ENCODE peak calls at places on chromosomes 1 and 21, in ten cellular contexts. One of them, this sample, is unnamed.

GRCh38 chr1:119713039-119713537 is 1.4 kb downstream of the PHGDH start:
- DNase-seq in CD8-positive, alpha-beta T cell: no peak
- DNase-seq in stomach: no peak
- DNase-seq in fibroblast of pulmonary artery: peak
- DNase-seq in breast epithelium: no peak
- DNase-seq in mammary epithelial cell: no peak
- DNase-seq in brain microvascular endothelial cell: peak
- DNase-seq in WTC11: no peak
- DNase-seq in HL-60: no peak
- DNase-seq in fibroblast of lung: peak
- DNase-seq in this sample: peak

GRCh38 chr1:16617101-16617727 is 3.9 kb upstream of the NBPF1 start:
- DNase-seq in fibroblast of lung: no peak
- DNase-seq in mammary epithelial cell: no peak
- DNase-seq in fibroblast of pulmonary artery: no peak
- DNase-seq in CD8-positive, alpha-beta T cell: peak
- DNase-seq in breast epithelium: peak
- DNase-seq in HL-60: no peak
- DNase-seq in WTC11: peak
- DNase-seq in stomach: peak
- DNase-seq in brain microvascular endothelial cell: no peak
- DNase-seq in this sample: no peak

GRCh38 chr1:6035265-6035664 is 10.4 kb upstream of the KCNAB2 start:
- DNase-seq in WTC11: no peak
- DNase-seq in stomach: no peak
- DNase-seq in HL-60: no peak
- DNase-seq in fibroblast of pulmonary artery: no peak
- DNase-seq in fibroblast of lung: no peak
- DNase-seq in brain microvascular endothelial cell: no peak
- DNase-seq in breast epithelium: no peak
- DNase-seq in mammary epithelial cell: no peak
- DNase-seq in CD8-positive, alpha-beta T cell: no peak
- DNase-seq in this sample: no peak

GRCh38 chr1:179591592-179592580 is at the start of gene TDRD5:
- DNase-seq in HL-60: no peak
- DNase-seq in breast epithelium: peak
- DNase-seq in mammary epithelial cell: no peak
- DNase-seq in CD8-positive, alpha-beta T cell: no peak
- DNase-seq in stomach: peak
- DNase-seq in fibroblast of pulmonary artery: no peak
- DNase-seq in brain microvascular endothelial cell: no peak
- DNase-seq in WTC11: peak
- DNase-seq in fibroblast of lung: no peak
- DNase-seq in this sample: no peak

GRCh38 chr21:37631319-37632117 is 264.9 kb downstream of the DYRK1A start:
- DNase-seq in fibroblast of lung: no peak
- DNase-seq in CD8-positive, alpha-beta T cell: no peak
- DNase-seq in stomach: peak
- DNase-seq in mammary epithelial cell: peak
- DNase-seq in brain microvascular endothelial cell: no peak
- DNase-seq in fibroblast of pulmonary artery: peak
- DNase-seq in HL-60: no peak
- DNase-seq in breast epithelium: no peak
- DNase-seq in WTC11: peak
- DNase-seq in this sample: no peak

GRCh38 chr1:155077758-155078495 is 710 bp upstream of the EFNA3 start:
- DNase-seq in brain microvascular endothelial cell: no peak
- DNase-seq in fibroblast of pulmonary artery: no peak
- DNase-seq in WTC11: no peak
- DNase-seq in stomach: no peak
- DNase-seq in breast epithelium: no peak
- DNase-seq in CD8-positive, alpha-beta T cell: no peak
- DNase-seq in HL-60: no peak
- DNase-seq in mammary epithelial cell: peak
- DNase-seq in fibroblast of lung: no peak
- DNase-seq in this sample: no peak

GRCh38 chr1:153260980-153261792 is 1.7 kb downstream of the LORICRIN start:
- DNase-seq in WTC11: peak
- DNase-seq in CD8-positive, alpha-beta T cell: peak
- DNase-seq in stomach: no peak
- DNase-seq in fibroblast of pulmonary artery: peak
- DNase-seq in HL-60: no peak
- DNase-seq in breast epithelium: no peak
- DNase-seq in mammary epithelial cell: no peak
- DNase-seq in fibroblast of lung: no peak
- DNase-seq in brain microvascular endothelial cell: peak
- DNase-seq in this sample: no peak

GRCh38 chr1:32273389-32274208 is 18.3 kb upstream of the HDAC1 start:
- DNase-seq in mammary epithelial cell: peak
- DNase-seq in CD8-positive, alpha-beta T cell: peak
- DNase-seq in stomach: peak
- DNase-seq in fibroblast of pulmonary artery: no peak
- DNase-seq in HL-60: no peak
- DNase-seq in fibroblast of lung: no peak
- DNase-seq in brain microvascular endothelial cell: no peak
- DNase-seq in breast epithelium: no peak
- DNase-seq in WTC11: peak
- DNase-seq in this sample: no peak

GRCh38 chr21:41761211-41762181 is 5.4 kb downstream of the RIPK4 start:
- DNase-seq in mammary epithelial cell: peak
- DNase-seq in fibroblast of pulmonary artery: peak
- DNase-seq in stomach: peak
- DNase-seq in fibroblast of lung: no peak
- DNase-seq in brain microvascular endothelial cell: no peak
- DNase-seq in breast epithelium: no peak
- DNase-seq in CD8-positive, alpha-beta T cell: no peak
- DNase-seq in WTC11: no peak
- DNase-seq in HL-60: peak
- DNase-seq in this sample: peak

GRCh38 chr1:19409477-19410086 is 75.8 kb downstream of the CAPZB start:
- DNase-seq in stomach: no peak
- DNase-seq in WTC11: no peak
- DNase-seq in brain microvascular endothelial cell: no peak
- DNase-seq in CD8-positive, alpha-beta T cell: no peak
- DNase-seq in HL-60: no peak
- DNase-seq in breast epithelium: no peak
- DNase-seq in mammary epithelial cell: no peak
- DNase-seq in fibroblast of lung: no peak
- DNase-seq in fibroblast of pulmonary artery: no peak
- DNase-seq in this sample: no peak

GRCh38 chr1:37723390-37724078 is 31.2 kb downstream of the CDCA8 start:
- DNase-seq in mammary epithelial cell: no peak
- DNase-seq in fibroblast of lung: no peak
- DNase-seq in stomach: no peak
- DNase-seq in brain microvascular endothelial cell: no peak
- DNase-seq in CD8-positive, alpha-beta T cell: no peak
- DNase-seq in WTC11: no peak
- DNase-seq in breast epithelium: no peak
- DNase-seq in fibroblast of pulmonary artery: peak
- DNase-seq in HL-60: no peak
- DNase-seq in this sample: no peak

GRCh38 chr21:44062380-44062779 is 44.8 kb upstream of the PWP2 start:
- DNase-seq in stomach: no peak
- DNase-seq in WTC11: no peak
- DNase-seq in fibroblast of pulmonary artery: no peak
- DNase-seq in fibroblast of lung: no peak
- DNase-seq in HL-60: no peak
- DNase-seq in brain microvascular endothelial cell: no peak
- DNase-seq in CD8-positive, alpha-beta T cell: no peak
- DNase-seq in breast epithelium: no peak
- DNase-seq in mammary epithelial cell: no peak
- DNase-seq in this sample: no peak

DNA sequence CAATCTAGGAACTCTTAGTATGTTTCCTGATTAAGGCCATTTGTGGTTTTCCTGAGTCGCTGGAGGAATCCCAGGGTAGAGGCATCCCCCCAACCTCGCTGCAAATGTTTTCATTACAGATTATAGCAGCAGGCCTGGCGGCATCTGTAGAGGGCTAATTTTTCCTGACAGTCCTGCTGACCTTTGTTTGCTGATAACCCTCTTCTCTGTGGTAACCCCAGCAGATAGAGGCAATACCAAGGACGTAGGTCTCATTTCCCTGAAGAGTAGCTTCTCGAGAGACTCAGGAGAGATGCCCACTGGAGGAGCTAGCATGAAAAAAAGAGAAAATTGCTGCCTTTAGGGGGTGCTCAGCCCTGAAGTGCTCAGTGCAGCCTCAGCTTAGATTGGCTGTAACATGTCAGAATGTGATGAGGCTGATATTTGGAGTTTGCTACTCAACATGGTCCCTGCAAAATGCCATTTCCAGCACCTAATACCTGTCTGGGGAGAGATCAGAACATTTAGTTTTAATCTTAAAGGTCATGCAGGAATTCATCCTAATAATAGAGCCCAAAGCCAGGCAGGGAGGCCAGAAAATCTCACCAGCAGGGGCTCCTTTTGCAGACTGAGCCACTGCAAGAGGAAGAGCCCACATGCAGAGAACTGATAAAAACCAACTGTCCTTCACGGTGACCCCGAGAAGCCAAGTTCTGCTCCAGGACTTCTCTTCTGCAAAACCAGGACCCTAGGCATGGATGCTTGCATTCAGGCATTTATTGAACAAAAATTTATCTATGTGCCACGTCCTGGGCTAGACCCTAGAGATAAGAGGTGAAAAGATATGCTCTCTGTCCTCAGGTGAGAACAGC is 184.5 kb downstream of the KAZN start:
- DNase-seq in brain microvascular endothelial cell: no peak
- DNase-seq in breast epithelium: no peak
- DNase-seq in stomach: no peak
- DNase-seq in fibroblast of pulmonary artery: no peak
- DNase-seq in HL-60: no peak
- DNase-seq in mammary epithelial cell: no peak
- DNase-seq in WTC11: no peak
- DNase-seq in fibroblast of lung: no peak
- DNase-seq in CD8-positive, alpha-beta T cell: no peak
- DNase-seq in this sample: no peak
- TF ChIP-seq CTCF in brain microvascular endothelial cell: peak
- TF ChIP-seq CTCF in breast epithelium: no peak
- TF ChIP-seq CTCF in stomach: no peak
- TF ChIP-seq CTCF in fibroblast of pulmonary artery: no peak
- TF ChIP-seq CTCF in HL-60: no peak
- TF ChIP-seq CTCF in mammary epithelial cell: no peak
- TF ChIP-seq CTCF in WTC11: no peak
- TF ChIP-seq CTCF in fibroblast of lung: peak
- TF ChIP-seq CTCF in CD8-positive, alpha-beta T cell: no peak
- TF ChIP-seq CTCF in this sample: peak

DNA sequence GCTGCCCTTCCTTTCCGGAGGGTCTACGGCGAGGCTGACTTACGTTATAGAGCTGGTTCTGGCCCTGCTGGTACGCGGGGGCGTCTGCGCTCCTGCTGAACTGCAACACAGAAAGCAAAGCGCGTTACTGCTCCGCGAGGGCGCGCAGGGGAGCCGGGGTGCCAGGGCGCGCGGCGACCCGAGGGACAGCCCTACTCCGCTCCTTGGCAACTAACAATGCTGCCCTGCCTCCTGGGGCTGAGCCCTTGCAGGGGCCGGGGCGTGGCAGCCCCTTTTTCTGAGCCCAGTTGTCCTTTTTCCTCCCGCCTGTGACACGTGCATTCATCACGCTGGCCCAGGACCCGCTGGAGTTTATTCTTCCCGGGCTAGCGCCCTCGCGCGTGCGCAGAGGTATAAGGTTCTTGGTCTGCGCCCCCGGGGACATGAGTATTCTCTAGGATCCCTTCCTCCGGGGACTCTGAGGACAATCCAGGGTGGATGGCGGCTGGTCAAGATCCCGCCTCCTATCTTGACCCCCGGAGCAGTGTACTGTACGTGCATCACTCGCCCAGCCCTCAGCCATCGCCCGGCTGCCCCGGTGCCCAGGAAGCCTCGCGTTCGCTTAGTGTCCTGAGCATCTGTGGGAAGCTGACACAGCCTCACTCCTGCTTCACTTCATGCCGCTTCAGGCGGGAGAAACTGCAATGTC is 78.9 kb downstream of the CD247 start:
- DNase-seq in stomach: no peak
- DNase-seq in fibroblast of lung: peak
- DNase-seq in brain microvascular endothelial cell: peak
- DNase-seq in fibroblast of pulmonary artery: peak
- DNase-seq in CD8-positive, alpha-beta T cell: peak
- DNase-seq in mammary epithelial cell: peak
- DNase-seq in HL-60: no peak
- DNase-seq in breast epithelium: no peak
- DNase-seq in WTC11: peak
- DNase-seq in this sample: no peak
- TF ChIP-seq CTCF in stomach: no peak
- TF ChIP-seq CTCF in fibroblast of lung: peak
- TF ChIP-seq CTCF in brain microvascular endothelial cell: peak
- TF ChIP-seq CTCF in fibroblast of pulmonary artery: peak
- TF ChIP-seq CTCF in CD8-positive, alpha-beta T cell: no peak
- TF ChIP-seq CTCF in mammary epithelial cell: no peak
- TF ChIP-seq CTCF in HL-60: no peak
- TF ChIP-seq CTCF in breast epithelium: no peak
- TF ChIP-seq CTCF in WTC11: no peak
- TF ChIP-seq CTCF in this sample: peak

DNA sequence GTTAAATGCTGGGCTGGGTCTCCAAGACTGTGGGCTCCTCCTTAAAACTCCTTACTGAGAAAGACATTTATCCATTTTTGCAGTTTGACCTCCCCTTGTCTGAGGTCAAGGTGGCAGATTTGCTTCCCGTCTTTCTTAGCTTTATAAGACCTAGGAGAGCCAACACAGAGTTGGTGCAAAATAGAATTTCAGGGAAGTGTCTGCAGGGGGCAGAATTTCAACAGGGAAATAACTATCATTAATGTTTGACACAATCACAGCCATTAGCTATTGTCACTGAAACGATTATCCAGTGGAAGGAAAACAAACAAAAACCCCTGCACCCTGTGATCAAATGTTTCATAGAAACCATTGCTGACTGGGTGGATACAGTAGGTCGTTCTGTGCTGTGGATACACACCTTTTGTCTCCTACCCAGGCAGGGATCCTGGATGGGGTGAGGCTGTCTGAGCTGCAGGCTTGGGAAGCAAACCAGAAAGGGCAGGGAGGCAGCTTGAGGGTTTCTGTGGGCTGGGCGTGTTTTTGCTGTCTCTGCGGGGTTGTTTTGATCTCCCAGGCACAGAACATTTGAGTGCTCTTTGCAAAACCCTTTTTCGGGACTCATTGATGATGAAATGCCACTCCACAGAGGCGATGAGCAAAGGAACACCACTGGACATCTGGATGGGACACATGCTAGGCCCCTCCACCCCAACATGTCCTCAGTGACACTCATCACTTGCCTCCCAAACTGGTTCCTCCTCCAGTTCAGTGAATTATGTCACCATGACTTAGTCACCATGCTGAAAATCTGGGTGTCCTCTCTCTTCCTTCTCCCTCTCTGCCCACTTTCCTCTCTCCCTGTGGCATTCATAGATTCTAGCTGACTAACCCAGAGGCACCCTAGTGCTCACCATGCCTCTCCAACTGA is 94.2 kb upstream of the SERBP1 start:
- DNase-seq in CD8-positive, alpha-beta T cell: no peak
- DNase-seq in mammary epithelial cell: peak
- DNase-seq in brain microvascular endothelial cell: no peak
- DNase-seq in stomach: no peak
- DNase-seq in WTC11: no peak
- DNase-seq in fibroblast of pulmonary artery: no peak
- DNase-seq in breast epithelium: no peak
- DNase-seq in fibroblast of lung: no peak
- DNase-seq in HL-60: no peak
- DNase-seq in this sample: peak
- TF ChIP-seq CTCF in CD8-positive, alpha-beta T cell: no peak
- TF ChIP-seq CTCF in mammary epithelial cell: peak
- TF ChIP-seq CTCF in brain microvascular endothelial cell: no peak
- TF ChIP-seq CTCF in stomach: no peak
- TF ChIP-seq CTCF in WTC11: no peak
- TF ChIP-seq CTCF in fibroblast of pulmonary artery: peak
- TF ChIP-seq CTCF in breast epithelium: no peak
- TF ChIP-seq CTCF in fibroblast of lung: peak
- TF ChIP-seq CTCF in HL-60: no peak
- TF ChIP-seq CTCF in this sample: peak

GRCh38 chr21:36478941-36479340 is 981 bp downstream of the CLDN14 start:
- DNase-seq in HL-60: no peak
- DNase-seq in mammary epithelial cell: no peak
- DNase-seq in breast epithelium: no peak
- DNase-seq in fibroblast of lung: no peak
- DNase-seq in brain microvascular endothelial cell: peak
- DNase-seq in CD8-positive, alpha-beta T cell: no peak
- DNase-seq in WTC11: peak
- DNase-seq in stomach: no peak
- DNase-seq in fibroblast of pulmonary artery: peak
- DNase-seq in this sample: no peak
- TF ChIP-seq CTCF in HL-60: no peak
- TF ChIP-seq CTCF in mammary epithelial cell: peak
- TF ChIP-seq CTCF in breast epithelium: no peak
- TF ChIP-seq CTCF in fibroblast of lung: peak
- TF ChIP-seq CTCF in brain microvascular endothelial cell: peak
- TF ChIP-seq CTCF in CD8-positive, alpha-beta T cell: no peak
- TF ChIP-seq CTCF in WTC11: no peak
- TF ChIP-seq CTCF in stomach: no peak
- TF ChIP-seq CTCF in fibroblast of pulmonary artery: peak
- TF ChIP-seq CTCF in this sample: peak